ENCODE peak calls at places on chromosome 16, in five cellular contexts. H, E, G, X and D are unnamed samples. For H3K4me1 and H3K36me3, the result is how much of the 10 kb centered on the place peaks cover.

GRCh38 chr16:72877374-72878028 is 170.4 kb downstream of the ZFHX3 start:
- DNase-seq in X (no peak), H (no peak), G (peak), E (no peak), D (no peak)

GRCh38 chr16:3819741-3820724 is 60.5 kb downstream of the CREBBP start:
- DNase-seq in E (no peak), X (no peak), H (peak), G (peak), D (peak)

GRCh38 chr16:24700549-24701392 is 28.7 kb upstream of the TNRC6A start:
- DNase-seq in G (peak), H (peak), E (no peak), X (peak), D (peak)

GRCh38 chr16:56350491-56351405 is 74.6 kb downstream of the AMFR start:
- DNase-seq in G (no peak), X (no peak), E (no peak), H (no peak), D (no peak)

GRCh38 chr16:88308441-88309173 is 74.2 kb upstream of the ZNF469 start:
- DNase-seq in X (no peak), G (no peak), E (no peak), H (no peak), D (no peak)

GRCh38 chr16:54277845-54278703 is 8.5 kb downstream of the IRX3 start:
- DNase-seq in X (no peak), G (no peak), H (no peak), E (no peak), D (no peak)

GRCh38 chr16:10871157-10871991 is 5.6 kb upstream of the CIITA start:
- DNase-seq in X (peak), G (peak), E (peak), H (peak), D (no peak)

GRCh38 chr16:53999841-54000240 is 286.7 kb downstream of the IRX3 start:
- DNase-seq in X (no peak), H (no peak), E (no peak), G (no peak), D (no peak)

GRCh38 chr16:89562027-89562599 is 1.6 kb downstream of the RPL13 start:
- DNase-seq in X (no peak), G (no peak), H (no peak), E (no peak), D (no peak)

GRCh38 chr16:89122322-89122831 is 28.7 kb downstream of the ACSF3 start:
- DNase-seq in G (no peak), X (no peak), H (no peak), E (peak), D (no peak)

GRCh38 chr16:11136600-11136999 is 119.4 kb downstream of the SOCS1 start:
- DNase-seq in E (no peak), G (peak), X (no peak), H (peak), D (no peak)

GRCh38 chr16:88315543-88316105 is 67.1 kb upstream of the ZNF469 start:
- DNase-seq in G (peak), X (no peak), H (peak), E (no peak), D (no peak)

GRCh38 chr16:85514601-85515318 is 98.4 kb upstream of the GSE1 start:
- DNase-seq in E (no peak), G (peak), X (peak), H (peak), D (no peak)

GRCh38 chr16:64475627-64476351 is 646.1 kb downstream of the CDH11 start:
- DNase-seq in X (no peak), H (peak), E (no peak), G (peak), D (no peak)

GRCh38 chr16:57533618-57534336 is 2.6 kb downstream of the CCDC102A start:
- DNase-seq in X (no peak), G (no peak), E (no peak), H (peak), D (peak)

GRCh38 chr16:28904363-28904762 is 20.7 kb downstream of the RABEP2 start:
- DNase-seq in G (no peak), X (no peak), H (no peak), E (no peak), D (no peak)

GRCh38 chr16:56789360-56789759 is 59.4 kb downstream of the NUP93 start:
- DNase-seq in E (no peak), H (peak), G (peak), X (no peak), D (peak)

GRCh38 chr16:84764970-84765369 is 54.8 kb upstream of the CRISPLD2 start:
- DNase-seq in E (no peak), H (no peak), X (no peak), G (no peak), D (no peak)

GRCh38 chr16:69890114-69890890 is 60.8 kb upstream of the CLEC18A start:
- DNase-seq in G (peak), H (peak), E (no peak), X (peak), D (peak)

DNA sequence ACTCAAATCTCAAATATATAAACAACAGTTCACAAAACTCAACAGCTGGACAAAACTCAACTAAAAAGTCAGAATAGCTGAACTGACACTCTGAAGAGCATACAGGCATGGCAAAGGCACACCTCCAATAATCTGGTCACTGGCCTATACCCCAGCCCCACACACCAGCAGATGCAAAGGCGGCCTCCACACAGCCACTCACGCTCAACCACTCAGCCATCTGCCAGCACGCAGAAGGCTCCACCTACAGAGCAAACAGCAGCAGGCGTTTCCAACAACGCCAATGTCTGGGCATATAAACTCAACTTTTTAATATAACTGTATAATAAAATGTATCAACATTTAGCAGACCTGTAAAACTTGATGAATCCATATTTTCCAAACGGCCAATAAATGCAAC is 17.2 kb downstream of the USP7 start:
- DNase-seq in H (no peak), E (no peak), X (no peak), G (no peak), D (no peak)
- TF ChIP-seq CTCF in H (no peak), E (no peak), X (no peak), G (no peak), D (no peak)

GRCh38 chr16:30519120-30520049 is 7.0 kb downstream of the ZNF768 start:
- DNase-seq in X (no peak), H (no peak), G (no peak), E (no peak), D (no peak)
- H3K4me1 ChIP-seq in X (under half), H (under half), G (under half), E (under half), D (under half)

GRCh38 chr16:81367821-81368220 is 53.1 kb downstream of the GAN start:
- DNase-seq in H (no peak), G (peak), X (no peak), E (no peak), D (no peak)
- H3K36me3 ChIP-seq in H (half or more), G (half or more), X (under half), E (under half), D (under half)

GRCh38 chr16:1950047-1950446 is 4.4 kb downstream of the RPL3L start:
- DNase-seq in X (no peak), G (no peak), H (no peak), E (no peak), D (no peak)
- TF ChIP-seq CTCF in X (no peak), G (no peak), H (no peak), E (no peak), D (no peak)